ENCODE peak calls at places on chromosomes 7 and 10, in eight cellular contexts. G is progenitor cell of endocrine pancreas; E is GM12865; U is CD4-positive, alpha-beta T cell; O is neural progenitor cell; M is GM10248; Q is tibial nerve; W is pancreas. Y is an unnamed sample.
A peak's percentile ranks its signal among the peaks of the same experiment; 100 is the strongest.

GRCh38 chr10:77498210-77498609 is 139.4 kb downstream of the KCNMA1 start:
- DNase-seq in O (no peak), M (no peak), W (no peak), G (no peak), Q (no peak), U (no peak), E (no peak), Y (no peak)

GRCh38 chr10:25357269-25357668 is 182.5 kb downstream of the GPR158 start:
- DNase-seq in O (no peak), U (no peak), W (no peak), M (no peak), Q (no peak), G (no peak), E (no peak), Y (no peak)

GRCh38 chr10:44046605-44047004 is 338.3 kb downstream of the CXCL12 start:
- DNase-seq in U (no peak), W (no peak), Q (no peak), M (no peak), E (no peak), G (no peak), O (peak; percentile 42), Y (peak; percentile 80)

GRCh38 chr7:115548756-115549155 is 481.8 kb downstream of the TFEC start:
- DNase-seq in O (no peak), M (no peak), G (no peak), W (no peak), U (no peak), Q (no peak), E (no peak), Y (no peak)

GRCh38 chr10:119301397-119301796 is 94.0 kb downstream of the GRK5 start:
- DNase-seq in G (no peak), Q (no peak), M (no peak), E (peak; percentile 44), W (no peak), O (no peak), U (peak; percentile 43), Y (no peak)

GRCh38 chr10:116408716-116409115 is 18.9 kb upstream of the PNLIPRP3 start:
- DNase-seq in G (no peak), W (no peak), E (peak; percentile 4), U (no peak), M (no peak), Q (no peak), O (peak; percentile 6), Y (no peak)

GRCh38 chr10:101512741-101513140 is 75.3 kb downstream of the POLL start:
- DNase-seq in E (no peak), M (no peak), U (no peak), W (no peak), O (no peak), G (no peak), Q (no peak), Y (peak; percentile 23)

GRCh38 chr7:41787951-41788350 is 85.1 kb upstream of the INHBA start:
- DNase-seq in E (no peak), M (no peak), W (no peak), Q (no peak), O (no peak), G (no peak), U (no peak), Y (peak; percentile 8)

GRCh38 chr7:104005197-104005596 is 15.7 kb upstream of the RELN start:
- DNase-seq in Q (no peak), E (no peak), U (no peak), M (no peak), O (no peak), W (no peak), G (no peak), Y (no peak)

GRCh38 chr10:13971586-13972475 is 358.9 kb downstream of the FRMD4A start:
- DNase-seq in G (no peak), M (no peak), U (no peak), E (no peak), W (no peak), O (no peak), Q (no peak), Y (peak; percentile 72)

GRCh38 chr10:3500408-3500856 is 284.6 kb downstream of the KLF6 start:
- DNase-seq in W (no peak), G (no peak), E (no peak), U (no peak), M (no peak), Q (peak; percentile 37), O (peak; percentile 92), Y (no peak)

GRCh38 chr7:108291791-108292440 is 161.8 kb upstream of the LAMB4 start:
- DNase-seq in M (no peak), E (no peak), O (peak; percentile 42), U (no peak), W (no peak), Q (no peak), G (no peak), Y (no peak)

GRCh38 chr7:64849250-64849923 is 53.7 kb upstream of the ZNF273 start:
- DNase-seq in W (no peak), G (no peak), O (no peak), Q (no peak), U (no peak), M (no peak), E (no peak), Y (peak; percentile 10)

GRCh38 chr7:112782498-112782897 is 7.7 kb downstream of the TMEM168 start:
- DNase-seq in E (peak; percentile 71), Q (no peak), M (peak; percentile 22), O (no peak), W (no peak), U (no peak), G (no peak), Y (no peak)

GRCh38 chr10:132566892-132567291 is 29.3 kb downstream of the INPP5A start:
- DNase-seq in U (no peak), G (no peak), E (no peak), W (no peak), O (no peak), Q (no peak), M (no peak), Y (no peak)

GRCh38 chr10:124630551-124630950 is 113.6 kb downstream of the FAM53B start:
- DNase-seq in E (no peak), U (no peak), W (no peak), Q (no peak), G (no peak), M (no peak), O (no peak), Y (no peak)

GRCh38 chr10:124632566-124632965 is 111.6 kb downstream of the FAM53B start:
- DNase-seq in Q (no peak), W (no peak), O (no peak), E (no peak), U (no peak), M (no peak), G (no peak), Y (no peak)

GRCh38 chr10:124629842-124630241 is 114.3 kb downstream of the FAM53B start:
- DNase-seq in U (no peak), Q (no peak), G (no peak), O (no peak), W (no peak), M (no peak), E (no peak), Y (no peak)

GRCh38 chr10:124629410-124629809 is 114.8 kb downstream of the FAM53B start:
- DNase-seq in M (no peak), E (no peak), G (no peak), W (no peak), U (no peak), O (no peak), Q (peak; percentile 29), Y (no peak)

GRCh38 chr10:124632064-124632531 is 112.1 kb downstream of the FAM53B start:
- DNase-seq in Q (peak; percentile 70), O (peak; percentile 54), G (no peak), W (peak; percentile 74), U (no peak), M (no peak), E (no peak), Y (no peak)
- TF ChIP-seq CTCF in Q (peak; percentile 77), O (peak; percentile 51), G (peak; percentile 40), W (peak; percentile 13), U (no peak), M (peak; percentile 10), E (peak; percentile 15), Y (peak; percentile 44)

DNA sequence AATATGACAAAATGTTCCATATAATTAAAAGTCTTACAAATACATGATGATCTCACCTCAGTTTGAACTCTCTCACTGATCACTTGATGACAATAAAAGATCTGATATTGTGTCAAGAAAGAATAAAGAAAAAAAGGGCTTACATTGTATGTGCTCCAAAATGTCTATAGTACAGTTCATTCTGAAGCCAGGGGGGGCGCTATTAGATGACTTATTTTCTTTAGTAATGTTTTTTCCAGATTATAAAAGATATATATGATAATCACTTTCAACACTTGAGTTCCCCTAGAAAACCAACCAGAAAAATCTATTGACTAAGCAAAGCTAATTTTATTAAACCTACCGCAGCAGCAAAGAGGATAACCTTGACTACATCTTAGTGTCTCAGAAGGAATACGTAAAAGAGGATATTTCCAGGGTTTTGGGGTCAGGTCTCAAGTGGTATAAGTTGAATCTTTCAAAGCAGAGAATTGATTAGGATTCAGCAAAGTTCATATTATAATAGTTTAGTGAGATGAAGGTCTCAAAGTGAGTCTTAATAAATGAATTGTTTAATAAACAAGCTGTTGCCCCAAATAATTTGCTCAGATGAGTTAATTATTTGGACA is 55.8 kb downstream of the PTN start:
- DNase-seq in M (no peak), G (no peak), E (no peak), U (no peak), W (no peak), O (peak; percentile 26), Q (no peak), Y (no peak)
- TF ChIP-seq CTCF in M (no peak), G (peak; percentile 48), E (peak; percentile 4), U (no peak), W (no peak), O (peak; percentile 71), Q (no peak), Y (peak; percentile 74)

GRCh38 chr7:5139998-5140397 is 50.0 kb upstream of the WIPI2 start:
- DNase-seq in Q (peak; percentile 8), O (peak; percentile 61), G (peak; percentile 19), M (peak; percentile 45), U (no peak), W (peak; percentile 57), E (peak; percentile 56), Y (no peak)
- TF ChIP-seq CTCF in Q (peak; percentile 17), O (peak; percentile 66), G (peak; percentile 48), M (peak; percentile 60), U (no peak), W (no peak), E (peak; percentile 52), Y (peak; percentile 66)

GRCh38 chr7:29019275-29019820 is 61.2 kb upstream of the TRIL start:
- DNase-seq in O (no peak), E (no peak), M (no peak), G (no peak), U (no peak), W (no peak), Q (no peak), Y (no peak)
- TF ChIP-seq CTCF in O (no peak), E (no peak), M (no peak), G (no peak), U (no peak), W (no peak), Q (peak; percentile 16), Y (peak; percentile 11)

DNA sequence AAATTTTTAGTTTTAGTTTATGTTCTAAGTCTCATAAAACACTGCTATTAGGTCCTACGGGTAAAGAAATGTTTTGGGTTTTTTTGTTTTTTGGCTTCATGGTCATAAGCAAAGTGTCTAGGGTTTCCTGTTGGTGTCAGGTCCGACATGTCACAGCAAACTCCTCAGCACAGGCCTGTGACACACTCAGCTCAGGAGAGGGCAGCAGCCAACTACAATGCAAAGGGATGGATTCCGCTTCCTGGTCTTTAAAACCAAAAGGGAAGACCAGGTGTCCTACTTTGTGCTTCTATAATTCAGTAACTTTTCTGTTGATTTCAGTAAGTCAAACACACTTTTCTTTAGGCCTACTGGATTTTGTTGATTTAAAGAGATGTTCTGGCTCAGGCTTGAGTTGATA is 83.8 kb upstream of the MACROH2A2 start:
- DNase-seq in Q (no peak), E (peak; percentile 18), W (no peak), M (no peak), U (no peak), O (peak; percentile 63), G (no peak), Y (no peak)
- TF ChIP-seq CTCF in Q (no peak), E (no peak), W (no peak), M (peak; percentile 6), U (no peak), O (peak; percentile 55), G (peak; percentile 35), Y (no peak)

GRCh38 chr7:33423646-33424020 is 294.3 kb downstream of the BBS9 start:
- DNase-seq in M (peak; percentile 42), Q (peak; percentile 34), W (no peak), O (peak; percentile 30), G (no peak), U (no peak), E (peak; percentile 61), Y (no peak)
- TF ChIP-seq CTCF in M (peak; percentile 41), Q (no peak), W (no peak), O (peak; percentile 69), G (peak; percentile 50), U (peak; percentile 50), E (peak; percentile 33), Y (peak; percentile 64)